ENCODE peak calls at places on chromosome 16, in seven cellular contexts. O is foreskin fibroblast, F is ovary, N is testis, G is dorsolateral prefrontal cortex, I is fibroblast of the aortic adventitia, S is cardiac fibroblast. Q is an unnamed sample.

GRCh38 chr16:12917653-12918052 is 16.3 kb downstream of the SHISA9 start:
- DNase-seq in O (no peak), F (no peak), N (no peak), G (no peak), I (no peak), S (no peak), Q (no peak)

GRCh38 chr16:84652565-84652964 is 4.3 kb downstream of the KLHL36 start:
- DNase-seq in O (no peak), F (no peak), N (no peak), G (no peak), I (no peak), S (no peak), Q (no peak)

GRCh38 chr16:68779891-68780290 is 42.8 kb downstream of the CDH1 start:
- DNase-seq in O (no peak), F (no peak), N (no peak), G (no peak), I (no peak), S (no peak), Q (no peak)

GRCh38 chr16:73054732-73055481 is 7.0 kb upstream of the ZFHX3 start:
- DNase-seq in O (no peak), F (no peak), N (no peak), G (no peak), I (peak; percentile 90), S (peak; percentile 53), Q (no peak)

GRCh38 chr16:11136600-11136999 is 119.4 kb downstream of the SOCS1 start:
- DNase-seq in O (no peak), F (no peak), N (no peak), G (no peak), I (peak; percentile 20), S (peak; percentile 55), Q (peak; percentile 46)

GRCh38 chr16:87322833-87323726 is 5.9 kb upstream of the C16orf95 start:
- DNase-seq in O (no peak), F (peak; percentile 31), N (no peak), G (no peak), I (no peak), S (no peak), Q (no peak)

GRCh38 chr16:12971216-12971615 is 69.8 kb downstream of the SHISA9 start:
- DNase-seq in O (peak; percentile 86), F (no peak), N (peak; percentile 22), G (peak; percentile 40), I (no peak), S (no peak), Q (peak; percentile 1)

GRCh38 chr16:85633438-85633743 is 20.3 kb downstream of the GSE1 start:
- DNase-seq in O (no peak), F (no peak), N (no peak), G (no peak), I (no peak), S (no peak), Q (no peak)

GRCh38 chr16:84759061-84759460 is 59.3 kb downstream of the USP10 start:
- DNase-seq in O (no peak), F (no peak), N (no peak), G (no peak), I (no peak), S (no peak), Q (peak; percentile 42)

GRCh38 chr16:3873482-3874173 is 6.9 kb downstream of the CREBBP start:
- DNase-seq in O (no peak), F (no peak), N (no peak), G (no peak), I (peak; percentile 61), S (no peak), Q (no peak)

GRCh38 chr16:22098538-22099255 is 6.4 kb downstream of the VWA3A start:
- DNase-seq in O (peak; percentile 33), F (no peak), N (no peak), G (no peak), I (peak; percentile 55), S (peak; percentile 63), Q (peak; percentile 31)

GRCh38 chr16:35686595-35686994 is 2227.2 kb downstream of the TP53TG3F start:
- DNase-seq in O (no peak), F (no peak), N (no peak), G (no peak), I (no peak), S (no peak), Q (no peak)

GRCh38 chr16:11105038-11105903 is 150.7 kb downstream of the SOCS1 start:
- DNase-seq in O (peak; percentile 90), F (no peak), N (peak; percentile 37), G (no peak), I (peak; percentile 97), S (peak; percentile 96), Q (peak; percentile 96)

GRCh38 chr16:79181419-79181818 is 419.1 kb downstream of the MAF start:
- DNase-seq in O (no peak), F (no peak), N (no peak), G (no peak), I (no peak), S (peak; percentile 22), Q (no peak)

GRCh38 chr16:23863511-23864422 is 28.0 kb downstream of the PRKCB start:
- DNase-seq in O (no peak), F (no peak), N (no peak), G (no peak), I (no peak), S (no peak), Q (no peak)

GRCh38 chr16:84726079-84726669 is 26.4 kb downstream of the USP10 start:
- DNase-seq in O (peak; percentile 75), F (peak; percentile 96), N (peak; percentile 95), G (peak; percentile 94), I (peak; percentile 90), S (peak; percentile 91), Q (peak; percentile 82)

GRCh38 chr16:1857433-1858097 is 14.4 kb downstream of the MEIOB start:
- DNase-seq in O (no peak), F (no peak), N (no peak), G (no peak), I (no peak), S (no peak), Q (no peak)

GRCh38 chr16:86789621-86790051 is 211.3 kb downstream of the FOXL1 start:
- DNase-seq in O (peak; percentile 21), F (no peak), N (no peak), G (no peak), I (no peak), S (peak; percentile 10), Q (peak; percentile 51)

GRCh38 chr16:1296688-1297412 is 12.6 kb upstream of the UBE2I start:
- DNase-seq in O (peak; percentile 59), F (no peak), N (no peak), G (no peak), I (peak; percentile 39), S (no peak), Q (peak; percentile 37)

GRCh38 chr16:65710107-65710506 is 588.2 kb upstream of the CDH11 start:
- DNase-seq in O (no peak), F (no peak), N (no peak), G (no peak), I (no peak), S (no peak), Q (no peak)

GRCh38 chr16:14511798-14512131 is 118.3 kb downstream of the PARN start:
- DNase-seq in O (no peak), F (no peak), N (no peak), G (no peak), I (no peak), S (no peak), Q (no peak)

GRCh38 chr16:86029131-86029741 is 130.3 kb downstream of the IRF8 start:
- DNase-seq in O (no peak), F (no peak), N (no peak), G (peak; percentile 34), I (peak; percentile 30), S (peak; percentile 53), Q (peak; percentile 7)

GRCh38 chr16:929227-929669 is 41.5 kb downstream of the LMF1 start:
- DNase-seq in O (no peak), F (no peak), N (no peak), G (no peak), I (no peak), S (no peak), Q (no peak)

GRCh38 chr16:4147236-4147635 is 31.0 kb upstream of the ADCY9 start:
- DNase-seq in O (no peak), F (no peak), N (no peak), G (no peak), I (no peak), S (no peak), Q (no peak)

GRCh38 chr16:71500964-71501363 is 11.8 kb upstream of the ZNF19 start:
- DNase-seq in O (no peak), F (no peak), N (no peak), G (no peak), I (no peak), S (no peak), Q (no peak)

DNA sequence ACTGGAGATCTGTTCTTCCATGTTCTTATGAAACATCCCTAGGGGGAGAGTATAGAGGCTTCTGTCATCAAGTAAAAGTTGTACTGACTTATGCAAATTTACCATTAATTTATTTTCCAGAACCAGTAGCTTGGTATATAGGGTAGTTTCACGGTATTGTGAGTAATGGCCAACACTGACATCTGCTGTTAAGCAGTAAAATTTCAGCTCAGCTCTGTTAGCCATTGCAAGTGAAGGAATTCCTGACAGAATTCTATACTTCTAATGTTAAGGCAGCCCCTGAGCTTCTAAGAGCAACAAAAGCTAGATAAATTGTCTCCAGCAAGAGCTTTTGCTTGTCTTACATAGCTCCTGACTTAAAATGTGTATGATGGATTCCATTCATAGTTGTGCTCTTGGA is 613.5 kb upstream of the C16orf82 start:
- DNase-seq in O (no peak), F (no peak), N (no peak), G (no peak), I (no peak), S (no peak), Q (no peak)
- TF ChIP-seq CTCF in O (no peak), F (no peak), N (no peak), G (no peak), I (no peak), S (no peak), Q (no peak)

DNA sequence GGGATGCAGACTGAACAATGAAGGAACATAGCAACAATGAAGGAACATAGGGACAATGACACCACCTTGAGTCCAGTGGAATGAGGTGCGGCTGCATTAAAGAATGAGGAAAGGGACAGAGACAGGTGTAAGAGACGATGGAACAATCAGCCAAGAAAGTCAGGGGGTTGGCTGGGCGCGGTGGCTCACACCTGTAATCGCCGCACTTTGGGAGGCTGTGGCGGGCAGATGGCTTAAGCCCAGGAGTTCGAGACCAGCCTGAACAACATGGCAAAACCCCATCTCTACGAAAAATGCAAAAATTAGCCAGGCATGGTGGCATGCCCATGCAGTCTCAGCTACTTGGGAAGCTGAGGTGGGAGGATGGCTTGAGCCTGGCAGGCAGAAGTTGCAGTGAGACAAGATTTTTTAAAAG is 13.6 kb upstream of the CBFB start:
- DNase-seq in O (no peak), F (peak; percentile 39), N (peak; percentile 6), G (peak; percentile 18), I (no peak), S (no peak), Q (no peak)
- TF ChIP-seq CTCF in O (no peak), F (no peak), N (no peak), G (no peak), I (no peak), S (no peak), Q (no peak)

DNA sequence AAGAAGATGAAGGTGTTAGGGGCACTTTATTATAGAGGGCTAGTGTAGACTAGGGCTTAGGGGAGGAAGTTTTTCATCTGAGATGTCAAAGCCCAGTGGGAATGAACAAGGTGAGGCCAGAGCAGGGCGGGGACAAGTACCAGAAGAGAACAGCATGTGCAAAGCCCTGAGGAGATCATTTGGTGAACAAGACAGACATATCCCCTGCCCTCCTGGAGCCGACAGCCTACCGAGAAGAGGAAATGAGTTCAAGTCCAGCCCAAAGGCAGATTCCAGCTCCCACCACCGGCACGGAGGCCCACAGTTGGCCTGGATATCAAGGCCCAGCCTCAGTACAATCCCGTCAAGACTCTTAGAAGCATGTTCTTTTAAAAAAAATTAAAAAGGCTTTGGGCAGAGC is 61.1 kb downstream of the C16orf78 start:
- DNase-seq in O (no peak), F (no peak), N (no peak), G (no peak), I (no peak), S (no peak), Q (no peak)
- TF ChIP-seq CTCF in O (no peak), F (no peak), N (no peak), G (no peak), I (no peak), S (no peak), Q (no peak)

GRCh38 chr16:28839899-28840298 is 6.2 kb downstream of the TUFM start:
- DNase-seq in O (no peak), F (no peak), N (no peak), G (no peak), I (no peak), S (no peak), Q (no peak)
- TF ChIP-seq CTCF in O (no peak), F (no peak), N (no peak), G (no peak), I (no peak), S (no peak), Q (no peak)